ENCODE peak calls at places on chromosomes 7 and 10, in six cellular contexts. H is GM12891, R is K562, X is H1, P is HepG2, V is GM12878. C is an unnamed sample.

GRCh38 chr10:107497024-107497423 is 332.5 kb upstream of the SORCS1 start:
- DNase-seq in P (no peak), V (no peak), R (no peak), X (no peak), H (no peak), C (no peak)

GRCh38 chr7:81470724-81471379 is 299.0 kb downstream of the HGF start:
- DNase-seq in V (no peak), H (no peak), R (no peak), P (no peak), X (no peak), C (no peak)

GRCh38 chr10:43233601-43234430 is 33.0 kb downstream of the RASGEF1A start:
- DNase-seq in P (no peak), R (no peak), V (no peak), X (no peak), H (no peak), C (no peak)

GRCh38 chr7:2941201-2941859 is 97.2 kb upstream of the GNA12 start:
- DNase-seq in V (no peak), R (no peak), P (no peak), X (no peak), H (no peak), C (no peak)

GRCh38 chr10:72483452-72483851 is 128.7 kb upstream of the DNAJB12 start:
- DNase-seq in R (no peak), V (no peak), X (no peak), P (no peak), H (no peak), C (no peak)

GRCh38 chr7:121620206-121620605 is 224.1 kb upstream of the FAM3C start:
- DNase-seq in R (no peak), X (no peak), V (no peak), H (no peak), P (no peak), C (no peak)

GRCh38 chr7:122802211-122802833 is 83.9 kb downstream of the CADPS2 start:
- DNase-seq in V (no peak), R (no peak), H (no peak), P (no peak), X (no peak), C (no peak)

GRCh38 chr10:96765406-96766240 is 45.3 kb upstream of the PIK3AP1 start:
- DNase-seq in P (peak), R (peak), X (peak), V (no peak), H (no peak), C (no peak)

GRCh38 chr10:76583711-76584161 is 1053.9 kb downstream of the KCNMA1 start:
- DNase-seq in V (no peak), P (no peak), X (no peak), H (no peak), R (no peak), C (no peak)

GRCh38 chr10:117788911-117789310 is 246.4 kb downstream of the EMX2 start:
- DNase-seq in R (no peak), P (no peak), V (no peak), X (no peak), H (no peak), C (no peak)

GRCh38 chr7:5495581-5496375 is 72.1 kb upstream of the TNRC18 start:
- DNase-seq in V (no peak), X (no peak), P (no peak), H (no peak), R (no peak), C (no peak)

GRCh38 chr7:127819975-127820778 is 168.2 kb downstream of the SND1 start:
- DNase-seq in P (peak), X (no peak), R (peak), H (no peak), V (peak), C (no peak)

GRCh38 chr10:112721080-112721698 is 228.9 kb upstream of the TCF7L2 start:
- DNase-seq in H (peak), P (peak), R (peak), V (peak), X (peak), C (no peak)

GRCh38 chr7:4162845-4163564 is 519.1 kb upstream of the FOXK1 start:
- DNase-seq in X (no peak), P (no peak), V (no peak), R (no peak), H (no peak), C (no peak)

GRCh38 chr7:19118896-19119301 is 1.5 kb upstream of the TWIST1 start:
- DNase-seq in V (no peak), H (no peak), P (no peak), X (peak), R (no peak), C (no peak)

GRCh38 chr7:30564243-30564892 is 30.3 kb upstream of the GARS1 start:
- DNase-seq in P (peak), R (peak), V (peak), X (peak), H (peak), C (peak)

GRCh38 chr10:85319826-85320225 is 991.4 kb downstream of the CCSER2 start:
- DNase-seq in P (no peak), V (no peak), R (no peak), X (no peak), H (no peak), C (no peak)

GRCh38 chr7:16989883-16990413 is 108.2 kb upstream of the AGR3 start:
- DNase-seq in R (no peak), P (peak), X (no peak), V (no peak), H (no peak), C (no peak)

GRCh38 chr7:37920305-37920618 is 178 bp upstream of the EPDR1 start:
- DNase-seq in P (no peak), H (no peak), R (no peak), V (no peak), X (no peak), C (no peak)

GRCh38 chr7:47738563-47739166 is 156.8 kb upstream of the TNS3 start:
- DNase-seq in H (no peak), V (no peak), P (peak), R (no peak), X (no peak), C (no peak)

GRCh38 chr10:109961181-109962001 is 38.1 kb upstream of the XPNPEP1 start:
- DNase-seq in V (no peak), R (no peak), X (no peak), P (no peak), H (no peak), C (no peak)

DNA sequence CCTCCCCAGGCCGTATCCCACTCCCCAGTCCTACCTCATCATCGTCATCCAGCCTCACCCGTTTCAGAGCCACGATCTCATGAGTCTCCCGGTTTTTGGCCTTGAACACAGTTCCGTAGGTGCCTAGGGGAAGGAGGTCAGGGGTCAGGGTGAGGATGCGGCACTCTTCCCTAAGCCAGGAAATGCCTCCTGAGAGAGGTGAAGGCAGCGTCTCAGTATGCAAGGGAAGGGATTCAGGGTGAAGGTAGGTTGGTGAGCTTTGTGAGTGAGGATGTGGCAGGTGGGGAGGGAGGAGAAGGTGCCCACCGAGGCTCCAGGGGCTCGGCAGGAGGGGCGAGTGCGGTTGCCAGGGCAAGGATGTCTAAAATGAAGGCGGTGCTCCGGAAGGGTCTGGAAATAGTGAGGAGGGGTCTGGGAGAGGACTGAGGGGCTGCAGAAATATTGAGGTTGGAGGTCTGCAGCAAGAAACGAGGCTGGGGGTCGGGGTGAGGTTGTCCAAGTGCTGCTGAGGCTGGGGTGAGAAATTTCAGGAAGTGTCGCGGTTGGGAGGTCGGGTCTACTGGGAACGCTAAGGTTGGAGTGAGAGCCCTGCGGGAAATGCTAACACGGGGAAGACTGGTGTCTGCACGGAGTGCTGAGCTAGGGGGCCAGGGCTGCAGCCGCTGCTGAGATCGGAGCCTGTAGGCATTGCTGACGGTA is 510 bp downstream of the CDK5 start:
- DNase-seq in R (peak), P (no peak), V (no peak), H (peak), X (no peak), C (no peak)
- TF ChIP-seq TAF1 in R (no peak), P (no peak), V (no peak), H (no peak), X (no peak), C (no peak)

GRCh38 chr10:102404361-102405107 is 9.0 kb downstream of the NFKB2 start:
- DNase-seq in X (no peak), V (no peak), H (no peak), P (no peak), R (no peak), C (no peak)

GRCh38 chr10:102405632-102406031 is 10.1 kb downstream of the NFKB2 start:
- DNase-seq in H (no peak), X (no peak), P (no peak), R (no peak), V (no peak), C (no peak)

GRCh38 chr10:102403115-102403514 is 7.6 kb downstream of the NFKB2 start:
- DNase-seq in H (no peak), R (no peak), P (no peak), V (no peak), X (no peak), C (no peak)

GRCh38 chr10:102407641-102407943 is 11.0 kb downstream of the PSD start:
- DNase-seq in V (no peak), P (no peak), R (no peak), H (no peak), X (no peak), C (no peak)

DNA sequence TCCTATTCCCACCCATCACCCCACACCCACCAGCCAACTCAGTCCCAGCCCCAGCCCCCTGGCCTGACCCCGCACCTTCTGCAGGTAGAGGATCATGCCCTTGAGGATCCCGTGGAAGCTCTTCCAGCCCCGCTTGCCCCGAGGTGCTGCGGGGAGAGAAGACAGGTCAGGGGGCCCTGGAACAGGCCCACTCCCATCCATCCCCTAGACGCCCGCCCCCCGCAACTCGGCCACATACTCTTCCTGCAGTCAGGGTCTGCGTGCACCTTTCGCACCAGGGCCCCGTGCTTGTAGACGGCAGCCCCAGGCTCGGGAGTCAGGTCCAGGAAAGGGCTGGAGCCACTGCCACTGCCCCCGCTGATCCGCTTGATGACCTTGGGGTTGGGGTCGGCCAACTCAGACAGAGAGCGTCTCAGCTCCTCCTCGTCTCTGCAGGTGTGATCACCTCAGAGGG is 9.6 kb downstream of the NFKB2 start:
- DNase-seq in R (no peak), H (no peak), X (no peak), V (no peak), P (no peak), C (no peak)
- TF ChIP-seq POLR2AphosphoS5 in R (no peak), H (peak), X (peak), V (peak), P (no peak), C (peak)

GRCh38 chr10:13146383-13146782 is 15.0 kb upstream of the MCM10 start:
- DNase-seq in R (no peak), P (no peak), V (no peak), X (no peak), H (no peak), C (no peak)
- TF ChIP-seq POLR2A in R (no peak), P (no peak), V (no peak), X (no peak), H (no peak), C (no peak)

GRCh38 chr7:156173346-156173745 is 361.1 kb upstream of the SHH start:
- DNase-seq in P (no peak), R (no peak), X (no peak), H (no peak), V (no peak), C (no peak)
- TF ChIP-seq TAF1 in P (no peak), R (no peak), X (no peak), H (no peak), V (no peak), C (no peak)

GRCh38 chr10:30818010-30818660 is 188.6 kb upstream of the LYZL2 start:
- DNase-seq in X (no peak), P (no peak), V (no peak), H (no peak), R (peak), C (no peak)

GRCh38 chr10:30817541-30817940 is 188.0 kb upstream of the LYZL2 start:
- DNase-seq in X (no peak), R (no peak), H (no peak), V (no peak), P (no peak), C (no peak)

GRCh38 chr10:30813872-30814471 is 184.4 kb upstream of the LYZL2 start:
- DNase-seq in V (no peak), H (no peak), P (no peak), R (no peak), X (no peak), C (no peak)

GRCh38 chr10:30816812-30817193 is 187.2 kb upstream of the LYZL2 start:
- DNase-seq in P (no peak), X (no peak), H (no peak), V (no peak), R (no peak), C (no peak)

GRCh38 chr10:30816144-30816811 is 186.7 kb upstream of the LYZL2 start:
- DNase-seq in H (no peak), X (no peak), R (no peak), V (no peak), P (no peak), C (no peak)
- TF ChIP-seq POLR2AphosphoS5 in H (no peak), X (no peak), R (no peak), V (no peak), P (no peak), C (no peak)

GRCh38 chr10:73873843-73874215 is 526 bp downstream of the CAMK2G start:
- DNase-seq in H (no peak), R (peak), P (no peak), X (no peak), V (no peak), C (peak)

GRCh38 chr10:73874267-73875138 is at the start of gene CAMK2G:
- DNase-seq in X (peak), H (peak), P (peak), R (peak), V (no peak), C (peak)

GRCh38 chr10:73873163-73873842 is 1.1 kb downstream of the CAMK2G start:
- DNase-seq in V (no peak), P (no peak), H (no peak), R (no peak), X (no peak), C (no peak)

GRCh38 chr10:73871295-73871914 is 3.0 kb downstream of the CAMK2G start:
- DNase-seq in P (no peak), X (no peak), V (no peak), H (no peak), R (no peak), C (no peak)

DNA sequence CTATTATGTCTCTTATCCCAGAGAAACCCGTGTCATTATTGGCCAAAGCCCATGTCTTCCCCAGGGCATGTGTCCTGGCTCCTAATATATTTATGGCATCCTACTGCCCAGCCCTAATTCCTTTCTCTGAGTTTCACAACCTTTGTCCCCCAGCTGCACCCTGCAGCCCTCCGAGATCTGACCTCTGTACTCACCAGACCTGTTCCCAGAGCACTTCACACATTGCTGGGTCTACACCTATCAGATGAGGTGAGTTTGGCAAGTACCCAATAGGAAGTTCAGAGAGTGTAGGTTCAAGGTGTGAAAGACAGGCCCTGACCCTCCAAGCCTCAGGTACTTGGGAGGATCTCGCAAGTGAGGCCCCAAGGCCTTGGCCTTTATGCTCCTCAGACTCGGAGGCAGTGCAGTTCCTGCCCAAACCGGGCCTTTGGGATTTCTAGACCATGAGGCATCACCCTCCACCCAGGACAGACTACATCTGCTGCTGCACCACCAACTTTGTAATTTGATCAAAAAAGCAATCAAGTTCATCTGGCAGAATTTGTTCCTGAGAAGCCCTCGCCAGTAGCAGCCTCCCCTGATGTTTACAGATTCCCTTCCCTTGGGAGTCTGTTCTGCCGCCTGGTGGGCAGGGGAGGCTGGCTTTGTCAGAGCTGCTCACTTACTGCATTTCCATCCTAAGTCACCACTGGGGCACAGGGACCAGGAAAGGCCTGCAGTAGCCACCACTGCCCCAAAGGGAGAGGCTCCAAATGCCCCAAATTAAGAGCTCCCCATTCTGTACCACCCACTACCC is 2.2 kb downstream of the CAMK2G start:
- DNase-seq in V (no peak), H (no peak), R (no peak), P (no peak), X (no peak), C (no peak)
- TF ChIP-seq POLR2A in V (no peak), H (no peak), R (no peak), P (no peak), X (no peak), C (no peak)

DNA sequence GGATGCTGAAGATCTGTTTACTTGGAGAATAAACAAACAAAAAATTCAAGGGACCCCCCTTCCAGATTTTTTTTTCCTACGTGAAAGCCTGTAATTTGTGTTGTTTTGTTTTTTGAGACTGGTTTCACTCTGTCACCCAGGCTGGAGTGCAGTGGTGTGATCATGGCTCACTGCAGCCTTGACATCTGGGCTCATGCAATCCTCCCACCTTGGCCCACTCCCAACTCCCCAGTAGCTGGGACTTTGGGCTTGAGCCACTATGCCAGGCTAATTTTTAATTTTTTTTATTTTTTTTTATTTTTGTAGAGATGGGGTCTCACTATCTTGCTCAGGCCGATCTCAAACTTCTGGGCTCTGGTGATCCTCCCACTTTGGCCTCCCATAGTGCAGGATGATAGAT is 2.3 kb downstream of the MRC1 start:
- DNase-seq in P (no peak), X (no peak), H (no peak), R (no peak), V (no peak), C (no peak)
- TF ChIP-seq TAF1 in P (no peak), X (no peak), H (no peak), R (no peak), V (no peak), C (no peak)